ENCODE peak calls at places on chromosomes 16 and 17, in six cellular contexts. One of them, this sample, is unnamed.

GRCh38 chr17:50922739-50923405 is 56.7 kb upstream of the TOB1 start:
- DNase-seq in activated CD4-positive, alpha-beta T cell treated with anti-CD3 and anti-CD28 coated beads, Interleukin-2, amount 50 U/mL, for 4 hours: no peak
- DNase-seq in glutamatergic neuron: no peak
- DNase-seq in sciatic nerve: no peak
- DNase-seq in uterus: no peak
- DNase-seq in activated T-cell treated with anti-CD3 and anti-CD28 coated beads, Interleukin-2, amount 50 U/mL, for 48 hours: no peak
- DNase-seq in this sample: no peak

GRCh38 chr17:3989156-3989886 is 25.1 kb upstream of the ATP2A3 start:
- DNase-seq in activated CD4-positive, alpha-beta T cell treated with anti-CD3 and anti-CD28 coated beads, Interleukin-2, amount 50 U/mL, for 4 hours: no peak
- DNase-seq in glutamatergic neuron: no peak
- DNase-seq in sciatic nerve: no peak
- DNase-seq in uterus: no peak
- DNase-seq in activated T-cell treated with anti-CD3 and anti-CD28 coated beads, Interleukin-2, amount 50 U/mL, for 48 hours: no peak
- DNase-seq in this sample: no peak

GRCh38 chr16:83972256-83973008 is 4.4 kb downstream of the NECAB2 start:
- DNase-seq in activated CD4-positive, alpha-beta T cell treated with anti-CD3 and anti-CD28 coated beads, Interleukin-2, amount 50 U/mL, for 4 hours: no peak
- DNase-seq in glutamatergic neuron: no peak
- DNase-seq in sciatic nerve: no peak
- DNase-seq in uterus: no peak
- DNase-seq in activated T-cell treated with anti-CD3 and anti-CD28 coated beads, Interleukin-2, amount 50 U/mL, for 48 hours: no peak
- DNase-seq in this sample: no peak

GRCh38 chr17:63974594-63975192 is 2.0 kb upstream of the SCN4A start:
- DNase-seq in activated CD4-positive, alpha-beta T cell treated with anti-CD3 and anti-CD28 coated beads, Interleukin-2, amount 50 U/mL, for 4 hours: no peak
- DNase-seq in glutamatergic neuron: no peak
- DNase-seq in sciatic nerve: no peak
- DNase-seq in uterus: no peak
- DNase-seq in activated T-cell treated with anti-CD3 and anti-CD28 coated beads, Interleukin-2, amount 50 U/mL, for 48 hours: peak
- DNase-seq in this sample: no peak

GRCh38 chr17:35022536-35023063 is 40.9 kb downstream of the RFFL start:
- DNase-seq in activated CD4-positive, alpha-beta T cell treated with anti-CD3 and anti-CD28 coated beads, Interleukin-2, amount 50 U/mL, for 4 hours: peak
- DNase-seq in glutamatergic neuron: no peak
- DNase-seq in sciatic nerve: peak
- DNase-seq in uterus: peak
- DNase-seq in activated T-cell treated with anti-CD3 and anti-CD28 coated beads, Interleukin-2, amount 50 U/mL, for 48 hours: peak
- DNase-seq in this sample: peak

GRCh38 chr16:3022208-3022696 is 1.5 kb downstream of the HCFC1R1 start:
- DNase-seq in activated CD4-positive, alpha-beta T cell treated with anti-CD3 and anti-CD28 coated beads, Interleukin-2, amount 50 U/mL, for 4 hours: peak
- DNase-seq in glutamatergic neuron: peak
- DNase-seq in sciatic nerve: peak
- DNase-seq in uterus: peak
- DNase-seq in activated T-cell treated with anti-CD3 and anti-CD28 coated beads, Interleukin-2, amount 50 U/mL, for 48 hours: peak
- DNase-seq in this sample: peak

GRCh38 chr17:56798916-56799315 is 34.8 kb downstream of the C17orf67 start:
- DNase-seq in activated CD4-positive, alpha-beta T cell treated with anti-CD3 and anti-CD28 coated beads, Interleukin-2, amount 50 U/mL, for 4 hours: no peak
- DNase-seq in glutamatergic neuron: no peak
- DNase-seq in sciatic nerve: no peak
- DNase-seq in uterus: no peak
- DNase-seq in activated T-cell treated with anti-CD3 and anti-CD28 coated beads, Interleukin-2, amount 50 U/mL, for 48 hours: no peak
- DNase-seq in this sample: no peak

GRCh38 chr16:19595043-19595767 is 39.7 kb downstream of the VPS35L start:
- DNase-seq in activated CD4-positive, alpha-beta T cell treated with anti-CD3 and anti-CD28 coated beads, Interleukin-2, amount 50 U/mL, for 4 hours: no peak
- DNase-seq in glutamatergic neuron: no peak
- DNase-seq in sciatic nerve: no peak
- DNase-seq in uterus: no peak
- DNase-seq in activated T-cell treated with anti-CD3 and anti-CD28 coated beads, Interleukin-2, amount 50 U/mL, for 48 hours: no peak
- DNase-seq in this sample: no peak

GRCh38 chr16:23160574-23160973 is 11.3 kb upstream of the USP31 start:
- DNase-seq in activated CD4-positive, alpha-beta T cell treated with anti-CD3 and anti-CD28 coated beads, Interleukin-2, amount 50 U/mL, for 4 hours: no peak
- DNase-seq in glutamatergic neuron: no peak
- DNase-seq in sciatic nerve: no peak
- DNase-seq in uterus: no peak
- DNase-seq in activated T-cell treated with anti-CD3 and anti-CD28 coated beads, Interleukin-2, amount 50 U/mL, for 48 hours: no peak
- DNase-seq in this sample: no peak

GRCh38 chr17:41521574-41522261 is 3.0 kb upstream of the KRT15 start:
- DNase-seq in activated CD4-positive, alpha-beta T cell treated with anti-CD3 and anti-CD28 coated beads, Interleukin-2, amount 50 U/mL, for 4 hours: no peak
- DNase-seq in glutamatergic neuron: no peak
- DNase-seq in sciatic nerve: no peak
- DNase-seq in uterus: no peak
- DNase-seq in activated T-cell treated with anti-CD3 and anti-CD28 coated beads, Interleukin-2, amount 50 U/mL, for 48 hours: no peak
- DNase-seq in this sample: no peak

GRCh38 chr17:74042744-74043486 is 160.6 kb upstream of the RPL38 start:
- DNase-seq in activated CD4-positive, alpha-beta T cell treated with anti-CD3 and anti-CD28 coated beads, Interleukin-2, amount 50 U/mL, for 4 hours: no peak
- DNase-seq in glutamatergic neuron: no peak
- DNase-seq in sciatic nerve: no peak
- DNase-seq in uterus: peak
- DNase-seq in activated T-cell treated with anti-CD3 and anti-CD28 coated beads, Interleukin-2, amount 50 U/mL, for 48 hours: peak
- DNase-seq in this sample: peak

GRCh38 chr16:89449726-89450335 is 40.5 kb downstream of the ANKRD11 start:
- DNase-seq in activated CD4-positive, alpha-beta T cell treated with anti-CD3 and anti-CD28 coated beads, Interleukin-2, amount 50 U/mL, for 4 hours: no peak
- DNase-seq in glutamatergic neuron: no peak
- DNase-seq in sciatic nerve: no peak
- DNase-seq in uterus: no peak
- DNase-seq in activated T-cell treated with anti-CD3 and anti-CD28 coated beads, Interleukin-2, amount 50 U/mL, for 48 hours: no peak
- DNase-seq in this sample: no peak

GRCh38 chr17:19238167-19238505 is 970 bp downstream of the EPN2 start:
- DNase-seq in activated CD4-positive, alpha-beta T cell treated with anti-CD3 and anti-CD28 coated beads, Interleukin-2, amount 50 U/mL, for 4 hours: no peak
- DNase-seq in glutamatergic neuron: peak
- DNase-seq in sciatic nerve: peak
- DNase-seq in uterus: peak
- DNase-seq in activated T-cell treated with anti-CD3 and anti-CD28 coated beads, Interleukin-2, amount 50 U/mL, for 48 hours: peak
- DNase-seq in this sample: no peak